ENCODE peak calls at places on chromosomes 1 and 21, in nine cellular contexts. I is NCI-H2107; R is spleen; F is activated CD4-positive, CD25-positive, alpha-beta regulatory T cell; B is mesenteric fat pad; Q is progenitor cell of endocrine pancreas; V is fibroblast of the conjunctiva; A is HTR-8/SVneo; N is NCI-H2029. S is an unnamed sample.
A peak's percentile ranks its signal among the peaks of the same experiment; 100 is the strongest.

GRCh38 chr1:105914403-105914802 is 1142.1 kb upstream of the PRMT6 start:
- DNase-seq in I (no peak), R (no peak), F (no peak), B (no peak), Q (no peak), V (no peak), A (no peak), N (no peak), S (no peak)

GRCh38 chr1:2528966-2529750 is 905 bp downstream of the HES5 start:
- DNase-seq in I (no peak), R (no peak), F (no peak), B (no peak), Q (no peak), V (no peak), A (no peak), N (no peak), S (no peak)

GRCh38 chr1:158329807-158330206 is 1.5 kb downstream of the CD1B start:
- DNase-seq in I (no peak), R (no peak), F (no peak), B (no peak), Q (no peak), V (no peak), A (no peak), N (no peak), S (peak; percentile 4)

GRCh38 chr1:234495231-234495990 is 16.4 kb upstream of the TARBP1 start:
- DNase-seq in I (no peak), R (no peak), F (no peak), B (no peak), Q (no peak), V (no peak), A (peak; percentile 50), N (no peak), S (peak; percentile 96)

GRCh38 chr1:115829023-115829674 is 11.8 kb downstream of the NHLH2 start:
- DNase-seq in I (no peak), R (no peak), F (no peak), B (no peak), Q (no peak), V (peak; percentile 72), A (no peak), N (no peak), S (peak; percentile 94)

GRCh38 chr1:247358920-247359319 is 27.3 kb upstream of the ZNF496 start:
- DNase-seq in I (no peak), R (no peak), F (no peak), B (no peak), Q (no peak), V (no peak), A (no peak), N (no peak), S (peak; percentile 39)

GRCh38 chr1:198157847-198158765 is 1.3 kb downstream of the NEK7 start:
- DNase-seq in I (no peak), R (no peak), F (no peak), B (no peak), Q (no peak), V (no peak), A (no peak), N (no peak), S (peak; percentile 63)

GRCh38 chr21:28771790-28772501 is 220.7 kb downstream of the LTN1 start:
- DNase-seq in I (no peak), R (no peak), F (no peak), B (no peak), Q (no peak), V (peak; percentile 81), A (peak; percentile 28), N (no peak), S (peak; percentile 91)

GRCh38 chr1:184945678-184946412 is 28.5 kb downstream of the NIBAN1 start:
- DNase-seq in I (no peak), R (no peak), F (no peak), B (no peak), Q (no peak), V (peak; percentile 27), A (no peak), N (no peak), S (peak; percentile 68)

GRCh38 chr1:241639040-241639652 is 1.0 kb downstream of the CHML start:
- DNase-seq in I (no peak), R (no peak), F (no peak), B (no peak), Q (no peak), V (no peak), A (no peak), N (no peak), S (peak; percentile 53)

GRCh38 chr1:162070094-162070748 is 730 bp downstream of the NOS1AP start:
- DNase-seq in I (peak; percentile 71), R (no peak), F (no peak), B (no peak), Q (no peak), V (no peak), A (no peak), N (peak; percentile 29), S (no peak)

GRCh38 chr1:243855616-243856318 is 5.7 kb upstream of the AKT3 start:
- DNase-seq in I (no peak), R (no peak), F (no peak), B (no peak), Q (no peak), V (no peak), A (no peak), N (no peak), S (no peak)

GRCh38 chr1:111354584-111354983 is 63.9 kb downstream of the CHIA start:
- DNase-seq in I (no peak), R (no peak), F (no peak), B (no peak), Q (no peak), V (no peak), A (no peak), N (no peak), S (no peak)

GRCh38 chr1:5904551-5904950 is 87.7 kb downstream of the NPHP4 start:
- DNase-seq in I (no peak), R (peak; percentile 46), F (no peak), B (no peak), Q (no peak), V (no peak), A (no peak), N (no peak), S (no peak)

GRCh38 chr1:41783189-41783639 is 135.5 kb downstream of the HIVEP3 start:
- DNase-seq in I (no peak), R (no peak), F (no peak), B (no peak), Q (no peak), V (peak; percentile 47), A (peak; percentile 74), N (no peak), S (peak; percentile 82)

GRCh38 chr1:223423641-223424233 is 30.5 kb downstream of the CCDC185 start:
- DNase-seq in I (no peak), R (no peak), F (no peak), B (no peak), Q (no peak), V (no peak), A (no peak), N (no peak), S (no peak)

GRCh38 chr1:51624851-51625250 is 8.0 kb downstream of the OSBPL9 start:
- DNase-seq in I (no peak), R (no peak), F (no peak), B (no peak), Q (no peak), V (no peak), A (no peak), N (no peak), S (peak; percentile 34)

GRCh38 chr1:78114034-78114956 is 68.5 kb downstream of the GIPC2 start:
- DNase-seq in I (peak; percentile 82), R (no peak), F (peak; percentile 9), B (no peak), Q (peak; percentile 33), V (peak; percentile 72), A (peak; percentile 47), N (peak; percentile 78), S (peak; percentile 78)

GRCh38 chr1:214511639-214511998 is 39.8 kb downstream of the PTPN14 start:
- DNase-seq in I (no peak), R (no peak), F (no peak), B (no peak), Q (no peak), V (no peak), A (no peak), N (no peak), S (no peak)

GRCh38 chr21:43933680-43934079 is 68.7 kb downstream of the AGPAT3 start:
- DNase-seq in I (no peak), R (no peak), F (no peak), B (no peak), Q (no peak), V (no peak), A (no peak), N (no peak), S (no peak)

GRCh38 chr21:39094847-39095525 is 88.3 kb downstream of the PSMG1 start:
- DNase-seq in I (no peak), R (no peak), F (no peak), B (no peak), Q (no peak), V (no peak), A (peak; percentile 32), N (no peak), S (peak; percentile 98)

GRCh38 chr21:42621166-42621827 is 32.1 kb upstream of the PDE9A start:
- DNase-seq in I (no peak), R (peak; percentile 51), F (no peak), B (peak; percentile 82), Q (no peak), V (no peak), A (no peak), N (no peak), S (no peak)

GRCh38 chr1:87916965-87917364 is 588.3 kb downstream of the LMO4 start:
- DNase-seq in I (no peak), R (no peak), F (no peak), B (no peak), Q (no peak), V (no peak), A (no peak), N (no peak), S (peak; percentile 17)

GRCh38 chr1:37134599-37134998 is 100.3 kb upstream of the GRIK3 start:
- DNase-seq in I (no peak), R (no peak), F (no peak), B (no peak), Q (no peak), V (no peak), A (no peak), N (no peak), S (no peak)

GRCh38 chr1:1507305-1507704 is 4.7 kb upstream of the ATAD3A start:
- DNase-seq in I (no peak), R (no peak), F (no peak), B (no peak), Q (no peak), V (no peak), A (no peak), N (no peak), S (no peak)

GRCh38 chr1:6519935-6520621 is 28.6 kb upstream of the PLEKHG5 start:
- DNase-seq in I (no peak), R (no peak), F (no peak), B (no peak), Q (no peak), V (peak; percentile 75), A (no peak), N (no peak), S (peak; percentile 83)

GRCh38 chr1:121444096-121444495 is 259.3 kb downstream of the SRGAP2C start:
- DNase-seq in I (no peak), R (no peak), F (no peak), B (no peak), Q (no peak), V (no peak), A (no peak), N (no peak), S (no peak)

GRCh38 chr1:170805957-170806662 is 129.2 kb upstream of the MROH9 start:
- DNase-seq in I (no peak), R (no peak), F (no peak), B (no peak), Q (no peak), V (peak; percentile 12), A (no peak), N (no peak), S (no peak)

GRCh38 chr1:116334868-116335649 is 38.0 kb upstream of the ATP1A1 start:
- DNase-seq in I (no peak), R (no peak), F (no peak), B (no peak), Q (no peak), V (no peak), A (no peak), N (no peak), S (peak; percentile 40)

GRCh38 chr1:6352138-6352563 is 41.4 kb downstream of the ACOT7 start:
- DNase-seq in I (no peak), R (no peak), F (no peak), B (no peak), Q (no peak), V (no peak), A (no peak), N (no peak), S (no peak)

GRCh38 chr1:23616292-23616822 is 57.1 kb upstream of the ID3 start:
- DNase-seq in I (no peak), R (no peak), F (no peak), B (no peak), Q (no peak), V (no peak), A (no peak), N (no peak), S (no peak)

S was measured in iris pigment epithelial cell.